ENCODE peak calls at places on chromosomes 4 and X, in four cellular contexts. I is PC-3, B is upper lobe of left lung, G is cardiac muscle cell. L is an unnamed sample.

GRCh38 chr4:169151671-169152070 is 119.1 kb downstream of the SH3RF1 start:
- DNase-seq in B (no peak), G (peak; percentile 33), I (peak; percentile 59), L (no peak)

GRCh38 chr4:815464-816146 is 10.3 kb downstream of the CPLX1 start:
- DNase-seq in I (no peak), B (peak; percentile 64), G (no peak), L (peak; percentile 11)

GRCh38 chr4:20418865-20419451 is 167.3 kb downstream of the SLIT2 start:
- DNase-seq in G (peak; percentile 84), I (peak; percentile 57), B (no peak), L (peak; percentile 67)

GRCh38 chrX:16870861-16871584 is 861 bp upstream of the RBBP7 start:
- DNase-seq in G (no peak), B (peak; percentile 24), I (peak; percentile 27), L (peak; percentile 47)

GRCh38 chr4:141630854-141631253 is 5.5 kb upstream of the IL15 start:
- DNase-seq in G (no peak), B (no peak), I (no peak), L (no peak)

GRCh38 chrX:131725001-131725654 is 181.3 kb downstream of the OR13H1 start:
- DNase-seq in G (no peak), I (no peak), B (no peak), L (no peak)

GRCh38 chr4:4591071-4591470 is 49.2 kb upstream of the STX18 start:
- DNase-seq in I (no peak), G (no peak), B (no peak), L (no peak)

GRCh38 chr4:31390849-31391248 is 670.7 kb downstream of the PCDH7 start:
- DNase-seq in G (peak; percentile 1), B (no peak), I (no peak), L (no peak)

GRCh38 chrX:31038585-31039326 is 33.1 kb downstream of the FTHL17 start:
- DNase-seq in I (peak; percentile 46), G (peak; percentile 72), B (no peak), L (peak; percentile 68)

GRCh38 chrX:31039327-31039711 is 32.5 kb downstream of the FTHL17 start:
- DNase-seq in B (no peak), G (no peak), I (no peak), L (peak; percentile 0)

DNA sequence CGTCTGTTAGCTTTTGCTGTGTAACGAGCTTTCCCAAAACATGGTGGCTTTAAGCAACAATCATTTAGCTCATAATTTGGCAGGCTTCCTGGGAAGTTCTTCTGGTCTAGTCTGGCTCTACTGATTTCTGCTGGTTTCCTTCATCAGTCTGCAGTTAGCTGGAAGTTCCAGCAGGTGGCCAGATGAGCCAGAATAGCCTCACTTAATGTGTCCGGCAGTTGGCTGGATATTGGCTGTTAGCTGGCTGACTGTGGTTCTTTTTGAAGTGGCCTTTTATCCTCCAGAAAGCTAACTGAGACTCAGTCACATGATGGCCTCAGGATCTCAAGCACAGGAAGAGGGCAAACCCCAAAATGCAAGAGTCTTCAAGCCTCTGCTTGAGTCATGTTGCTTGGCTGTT is 34.9 kb downstream of the FTHL17 start:
- DNase-seq in I (peak; percentile 63), G (peak; percentile 60), B (peak; percentile 64), L (peak; percentile 54)
- TF ChIP-seq CTCF in I (peak; percentile 66), G (peak; percentile 61), B (peak; percentile 61), L (peak; percentile 77)

GRCh38 chr4:177879851-177880250 is 437.6 kb upstream of the AGA start:
- DNase-seq in B (no peak), I (peak; percentile 19), G (no peak), L (peak; percentile 2)
- TF ChIP-seq CTCF in B (no peak), I (peak; percentile 43), G (no peak), L (peak; percentile 55)

DNA sequence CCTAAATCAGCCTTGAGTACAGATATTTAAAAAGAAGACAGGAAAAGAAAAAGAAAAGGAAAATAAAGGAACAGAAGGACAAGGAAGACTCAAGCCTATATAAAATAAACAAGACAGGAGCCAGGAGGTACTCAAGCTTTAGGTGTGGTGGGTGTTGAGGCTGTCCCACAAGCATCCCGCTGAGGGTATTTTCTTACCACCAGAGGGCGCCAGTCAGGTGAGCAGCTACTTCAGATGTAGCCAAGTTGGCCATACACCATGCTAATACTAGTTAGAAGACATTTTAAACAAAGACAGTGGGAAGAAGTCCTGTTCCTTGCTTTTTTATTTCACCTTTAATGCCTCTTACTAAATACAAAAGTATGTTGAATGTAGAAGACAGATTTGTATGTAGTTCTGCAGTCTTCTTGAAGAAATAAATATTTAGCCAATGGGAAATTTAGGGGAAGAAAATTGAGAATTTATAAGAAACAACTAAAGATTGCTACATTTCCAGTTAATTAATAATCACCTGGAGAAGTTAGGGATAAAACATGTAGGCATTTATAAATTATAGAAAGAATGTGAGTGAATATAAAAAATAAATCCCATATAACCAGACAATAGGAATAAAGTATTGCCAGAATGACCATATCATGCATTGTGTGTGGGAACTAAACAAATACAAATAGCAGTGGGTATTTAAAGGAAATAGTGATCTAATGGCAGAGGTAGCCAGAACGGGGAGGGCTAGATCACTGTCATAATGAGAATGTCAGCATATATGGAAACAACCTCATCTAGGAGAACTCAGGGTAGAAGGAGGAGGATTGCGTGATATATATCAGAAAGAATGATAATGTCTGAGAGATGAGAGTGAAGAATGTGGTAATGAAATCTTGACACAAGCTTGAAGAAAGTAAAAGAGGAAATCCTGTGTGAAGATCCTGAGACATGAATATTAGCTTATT is 71.0 kb downstream of the MTHFD2L start:
- DNase-seq in G (peak; percentile 89), B (peak; percentile 76), I (peak; percentile 97), L (peak; percentile 75)
- TF ChIP-seq CTCF in G (peak; percentile 91), B (peak; percentile 80), I (peak; percentile 99), L (peak; percentile 98)

GRCh38 chr4:2468464-2469191 is at the start of gene RNF4:
- DNase-seq in G (peak; percentile 97), I (peak; percentile 92), B (peak; percentile 95), L (peak; percentile 98)

GRCh38 chr4:2472187-2472586 is 3.3 kb downstream of the RNF4 start:
- DNase-seq in B (no peak), G (no peak), I (no peak), L (no peak)

GRCh38 chr4:2465032-2465431 is 3.9 kb upstream of the RNF4 start:
- DNase-seq in B (no peak), I (no peak), G (no peak), L (no peak)

DNA sequence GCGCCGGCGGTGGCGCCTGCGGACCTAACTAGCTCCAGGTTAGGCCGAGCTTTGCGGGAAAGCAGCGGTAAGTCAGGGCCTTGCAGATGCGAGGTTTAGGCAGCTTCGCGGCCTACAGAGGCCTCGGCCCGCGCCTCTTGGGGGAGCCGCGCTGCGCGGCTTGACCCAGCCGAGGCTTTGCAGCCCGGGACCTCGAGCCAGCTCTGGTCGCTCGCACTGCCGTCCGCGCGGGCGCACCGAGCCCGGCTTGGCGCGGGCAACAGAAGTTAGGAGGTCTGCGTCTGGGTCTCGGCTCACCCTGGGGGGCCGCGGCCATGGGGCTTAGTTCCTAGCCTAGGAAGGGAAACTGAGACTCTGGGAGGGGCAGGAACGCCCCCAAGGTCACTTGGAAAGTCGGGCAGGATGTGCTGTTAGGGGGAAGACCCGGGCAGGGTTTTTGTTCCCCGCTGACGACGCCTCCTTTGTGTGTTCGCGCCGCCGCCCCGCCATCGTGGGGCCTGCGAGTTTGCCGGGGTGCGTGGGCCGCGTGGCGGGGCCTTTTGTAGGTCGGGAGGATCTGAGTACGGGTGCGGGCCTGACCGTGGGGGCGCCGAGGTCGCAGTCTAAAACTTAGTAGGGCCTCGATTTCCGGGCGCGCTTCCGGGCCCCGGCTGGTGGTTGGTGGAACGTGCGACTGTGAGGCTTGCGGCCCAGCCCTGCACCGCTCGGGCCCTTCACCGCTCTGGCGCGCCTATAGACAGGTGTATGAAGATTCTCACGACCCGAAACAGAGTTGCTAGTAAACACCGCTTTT is 482 bp downstream of the RNF4 start:
- DNase-seq in I (peak; percentile 30), B (peak; percentile 65), G (peak; percentile 35), L (peak; percentile 86)
- TF ChIP-seq CTCF in I (no peak), B (no peak), G (no peak), L (no peak)

GRCh38 chrX:107324493-107325310 is 118.3 kb downstream of the DNAAF6 start:
- DNase-seq in G (peak; percentile 50), B (peak; percentile 21), I (peak; percentile 6), L (peak; percentile 14)
- TF ChIP-seq CTCF in G (peak; percentile 27), B (no peak), I (peak; percentile 38), L (peak; percentile 41)

DNA sequence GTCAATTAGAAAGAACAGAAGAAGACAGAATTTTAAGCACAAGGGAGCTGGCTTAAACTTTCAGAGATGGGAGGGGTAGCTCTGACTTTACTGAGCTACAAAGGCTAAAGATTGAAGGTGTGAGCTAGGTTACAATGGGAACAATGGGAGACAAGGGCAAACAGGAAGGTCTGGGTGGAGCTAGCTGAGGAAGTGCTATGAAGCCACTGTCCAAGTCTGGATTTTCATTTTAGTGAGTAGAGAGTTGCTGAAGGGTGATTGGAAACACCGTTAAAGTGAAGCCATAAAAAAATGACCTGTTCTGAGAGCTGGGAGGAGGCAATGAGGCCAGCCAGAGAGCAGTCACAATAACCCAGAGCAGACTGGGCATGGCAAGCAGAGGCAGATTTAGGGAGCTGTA is 104.3 kb upstream of the CITED1 start:
- DNase-seq in I (no peak), G (no peak), B (no peak), L (no peak)
- TF ChIP-seq CTCF in I (no peak), G (no peak), B (no peak), L (no peak)

GRCh38 chr4:98046665-98047064 is 96.6 kb downstream of the STPG2 start:
- DNase-seq in I (peak; percentile 4), G (no peak), B (no peak), L (no peak)
- TF ChIP-seq CTCF in I (peak; percentile 21), G (no peak), B (no peak), L (no peak)

GRCh38 chr4:8379771-8380170 is 60.8 kb downstream of the ACOX3 start:
- DNase-seq in B (no peak), I (no peak), G (no peak), L (no peak)

GRCh38 chr4:8378776-8379175 is 61.7 kb downstream of the ACOX3 start:
- DNase-seq in I (no peak), B (no peak), G (no peak), L (no peak)

GRCh38 chr4:8379281-8379680 is 61.2 kb downstream of the ACOX3 start:
- DNase-seq in I (no peak), B (no peak), G (no peak), L (no peak)

GRCh38 chr4:8377103-8378075 is 63.1 kb downstream of the ACOX3 start:
- DNase-seq in G (no peak), I (no peak), B (no peak), L (no peak)

GRCh38 chr4:8378101-8378724 is 62.3 kb downstream of the ACOX3 start:
- DNase-seq in B (no peak), I (no peak), G (no peak), L (no peak)
- TF ChIP-seq CTCF in B (no peak), I (no peak), G (no peak), L (no peak)